ENCODE peak calls at places on chromosomes 13 and 19, in six cellular contexts. B, S, G, V, P and D are unnamed samples.

GRCh38 chr19:41922220-41922576 is 6.1 kb downstream of the ERFL start:
- DNase-seq in B (no peak), S (no peak), V (no peak), P (no peak), G (no peak), D (no peak)

GRCh38 chr19:34963531-34964406 is at the start of gene ZNF792:
- DNase-seq in P (peak), V (peak), B (peak), G (peak), S (peak), D (peak)

GRCh38 chr19:42919757-42920079 is 2.0 kb upstream of the PSG6 start:
- DNase-seq in G (no peak), P (no peak), S (no peak), V (no peak), B (no peak), D (no peak)

GRCh38 chr13:104625196-104625595 is 1559.0 kb upstream of the SLC10A2 start:
- DNase-seq in S (no peak), G (no peak), P (no peak), V (no peak), B (no peak), D (no peak)

GRCh38 chr13:99859178-99860177 is 112.1 kb downstream of the ZIC5 start:
- DNase-seq in B (no peak), V (no peak), P (no peak), G (no peak), S (no peak), D (no peak)

GRCh38 chr19:55600336-55601028 is 394 bp downstream of the ZNF524 start:
- DNase-seq in S (peak), B (peak), P (no peak), G (peak), V (no peak), D (no peak)

GRCh38 chr19:51460164-51460992 is 2.1 kb upstream of the SIGLEC8 start:
- DNase-seq in G (peak), P (no peak), S (no peak), V (no peak), B (peak), D (no peak)

GRCh38 chr13:27375686-27376326 is 48.6 kb upstream of the GTF3A start:
- DNase-seq in P (peak), S (peak), V (no peak), G (peak), B (peak), D (peak)

GRCh38 chr13:41017744-41018582 is 1.2 kb downstream of the ELF1 start:
- DNase-seq in B (no peak), V (no peak), G (no peak), P (no peak), S (no peak), D (no peak)

GRCh38 chr19:19315444-19315843 is 4.9 kb downstream of the SUGP1 start:
- DNase-seq in B (no peak), V (no peak), P (no peak), G (peak), S (no peak), D (no peak)

GRCh38 chr13:71789952-71790351 is 77.1 kb downstream of the DACH1 start:
- DNase-seq in S (no peak), V (no peak), B (no peak), G (no peak), P (no peak), D (no peak)

GRCh38 chr19:3881272-3882040 is 971 bp downstream of the ATCAY start:
- DNase-seq in P (no peak), V (no peak), S (no peak), B (no peak), G (peak), D (peak)

GRCh38 chr19:57279418-57280164 is 694 bp upstream of the ZNF460 start:
- DNase-seq in V (peak), P (peak), S (peak), B (peak), G (peak), D (peak)

GRCh38 chr13:88071371-88071770 is 400.2 kb downstream of the SLITRK5 start:
- DNase-seq in B (no peak), V (no peak), P (no peak), G (no peak), S (no peak), D (no peak)

GRCh38 chr13:96499646-96500045 is 409.7 kb downstream of the HS6ST3 start:
- DNase-seq in B (no peak), G (no peak), P (no peak), S (no peak), V (no peak), D (no peak)

GRCh38 chr13:101341464-101341863 is 74.8 kb downstream of the NALCN start:
- DNase-seq in S (no peak), P (no peak), G (no peak), B (no peak), V (no peak), D (no peak)

GRCh38 chr19:50551713-50552187 is 16.5 kb downstream of the LRRC4B start:
- DNase-seq in S (no peak), V (no peak), G (peak), P (no peak), B (no peak), D (no peak)

GRCh38 chr13:79501538-79502232 is 20.7 kb downstream of the NDFIP2 start:
- DNase-seq in B (no peak), S (no peak), V (no peak), P (no peak), G (no peak), D (no peak)

GRCh38 chr19:4016486-4016885 is 8.9 kb downstream of the PIAS4 start:
- DNase-seq in B (no peak), V (no peak), P (no peak), S (no peak), G (no peak), D (no peak)

GRCh38 chr13:28563609-28564008 is 68.7 kb upstream of the FLT1 start:
- DNase-seq in B (no peak), S (no peak), V (no peak), G (no peak), P (no peak), D (no peak)

GRCh38 chr19:55132453-55133129 is 15.2 kb upstream of the PPP1R12C start:
- DNase-seq in V (no peak), P (no peak), G (peak), B (no peak), S (no peak), D (no peak)

GRCh38 chr19:34220472-34221063 is 33.8 kb upstream of the GARRE1 start:
- DNase-seq in P (peak), V (no peak), G (peak), B (peak), S (peak), D (peak)

DNA sequence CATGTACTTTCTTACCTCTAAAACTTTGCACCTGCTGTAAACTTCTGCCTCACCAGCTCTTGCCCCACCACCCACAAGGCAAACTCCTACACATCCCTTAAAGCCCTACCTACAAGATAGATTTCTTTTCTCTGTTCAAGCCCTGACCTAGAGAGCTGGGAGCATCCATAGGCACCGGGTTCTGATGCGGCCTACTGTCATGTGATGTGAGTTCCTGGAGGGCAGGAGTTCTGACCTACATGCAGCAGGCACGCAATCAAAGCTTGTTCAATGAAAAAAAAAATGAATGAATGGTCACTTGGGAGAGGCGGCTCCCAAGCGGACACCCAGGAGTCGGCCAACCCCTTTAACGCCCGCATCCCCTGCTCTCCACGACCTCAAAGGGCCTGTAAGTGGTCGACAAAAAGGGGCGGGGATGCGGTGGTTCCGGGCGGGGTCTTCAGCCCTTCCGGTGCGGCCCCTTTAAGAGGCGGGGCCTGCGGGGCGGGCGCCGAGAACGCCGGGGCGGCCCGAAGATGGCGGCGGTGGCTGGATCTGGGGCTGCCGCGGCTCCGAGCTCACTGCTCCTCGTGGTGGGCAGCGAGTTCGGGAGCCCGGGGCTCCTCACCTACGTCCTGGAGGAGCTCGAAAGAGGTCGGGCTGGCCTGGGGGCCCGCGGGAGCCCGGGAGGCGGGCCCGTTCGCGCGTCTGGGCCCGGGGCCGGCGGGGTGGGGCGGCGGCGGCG is at the start of gene MAP1S:
- DNase-seq in V (peak), P (no peak), S (peak), G (peak), B (no peak), D (peak)
- H3K27ac ChIP-seq in V (no peak), P (peak), S (peak), G (peak), B (peak), D (peak)

GRCh38 chr13:110769097-110769496 is 55.6 kb downstream of the ING1 start:
- DNase-seq in G (no peak), B (no peak), S (no peak), P (no peak), V (no peak), D (no peak)

GRCh38 chr13:110773480-110773879 is 60.0 kb downstream of the ING1 start:
- DNase-seq in B (no peak), P (no peak), V (no peak), G (no peak), S (no peak), D (no peak)

GRCh38 chr13:110770678-110771077 is 57.2 kb downstream of the ING1 start:
- DNase-seq in V (no peak), P (no peak), G (no peak), B (no peak), S (no peak), D (no peak)

GRCh38 chr13:110772091-110772984 is 58.8 kb downstream of the ING1 start:
- DNase-seq in P (no peak), G (no peak), S (no peak), V (no peak), B (no peak), D (no peak)

GRCh38 chr13:110771194-110771593 is 57.7 kb downstream of the ING1 start:
- DNase-seq in P (no peak), B (no peak), G (no peak), V (no peak), S (no peak), D (no peak)
- TF ChIP-seq POLR2AphosphoS5 in P (no peak), B (no peak), G (no peak), V (no peak), S (peak), D (no peak)

DNA sequence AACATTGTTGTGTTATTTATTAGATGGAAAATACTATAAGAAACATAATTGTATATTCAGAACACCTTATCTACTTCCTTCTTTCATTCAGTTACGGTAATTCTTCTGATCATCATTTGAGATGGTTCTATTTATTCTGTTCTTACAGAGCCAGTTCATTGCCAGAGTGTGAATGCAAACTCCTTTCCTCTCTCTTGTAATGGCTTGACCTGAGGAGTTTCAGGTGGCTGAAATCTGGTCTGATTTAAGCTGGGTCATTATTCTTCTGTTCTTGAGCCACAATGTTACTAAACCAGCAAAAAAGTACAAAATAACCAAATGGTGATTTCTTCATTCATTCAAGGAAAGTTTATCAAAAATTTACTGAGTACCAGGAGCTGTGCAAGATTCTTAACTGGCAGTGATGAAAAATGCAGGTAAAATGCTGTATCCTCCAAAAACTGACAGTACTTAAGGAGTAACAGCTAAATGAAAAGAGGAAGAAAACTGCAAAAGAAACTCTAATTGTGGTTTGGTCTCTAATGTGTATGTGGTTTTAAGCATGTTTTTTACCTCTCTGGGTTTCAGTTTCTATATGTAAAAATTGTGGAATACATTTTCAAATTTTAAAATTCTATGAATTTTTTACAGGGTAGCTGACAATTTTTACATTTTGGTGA is 182.4 kb upstream of the UFM1 start:
- DNase-seq in V (no peak), S (no peak), P (no peak), G (no peak), B (no peak), D (no peak)
- TF ChIP-seq CTCF in V (no peak), S (no peak), P (no peak), G (no peak), B (no peak), D (no peak)

GRCh38 chr19:17302391-17303166 is 646 bp downstream of the ABHD8 start:
- DNase-seq in B (no peak), S (peak), G (peak), V (no peak), P (no peak), D (peak)
- H3K27ac ChIP-seq in B (peak), S (peak), G (peak), V (no peak), P (peak), D (peak)